ENCODE peak calls at places on chromosome 12, in four cellular contexts. G is K562, A is HL-60, W is GM12878. B is an unnamed sample.

GRCh38 chr12:29354954-29355353 is 26.0 kb downstream of the ERGIC2 start:
- DNase-seq in W (no peak), G (no peak), A (no peak), B (no peak)

GRCh38 chr12:118137148-118137678 is 1.3 kb downstream of the PEBP1 start:
- DNase-seq in A (no peak), G (no peak), W (no peak), B (no peak)

GRCh38 chr12:25771062-25771461 is 187.4 kb upstream of the RASSF8 start:
- DNase-seq in W (peak; percentile 19), A (no peak), G (no peak), B (no peak)

GRCh38 chr12:75706786-75707605 is 195.6 kb upstream of the KRR1 start:
- DNase-seq in A (no peak), G (peak; percentile 41), W (no peak), B (no peak)

GRCh38 chr12:6764011-6764828 is 1.9 kb upstream of the PTMS start:
- DNase-seq in A (no peak), W (peak; percentile 98), G (peak; percentile 87), B (peak; percentile 90)

GRCh38 chr12:57276935-57277563 is 26.1 kb upstream of the STAC3 start:
- DNase-seq in A (peak; percentile 10), W (no peak), G (peak; percentile 41), B (no peak)

GRCh38 chr12:32589165-32589891 is 89.8 kb upstream of the DNM1L start:
- DNase-seq in A (peak; percentile 77), G (no peak), W (no peak), B (no peak)

GRCh38 chr12:127760357-127760756 is 506.6 kb upstream of the TMEM132C start:
- DNase-seq in W (no peak), G (no peak), A (no peak), B (no peak)

GRCh38 chr12:6987956-6988573 is 17.4 kb downstream of the EMG1 start:
- DNase-seq in G (no peak), W (no peak), A (no peak), B (no peak)

GRCh38 chr12:59937148-59937547 is 341.3 kb downstream of the SLC16A7 start:
- DNase-seq in G (no peak), A (no peak), W (no peak), B (no peak)

GRCh38 chr12:6958609-6959375 is 7.6 kb downstream of the PTPN6 start:
- DNase-seq in W (no peak), A (peak; percentile 82), G (no peak), B (no peak)

GRCh38 chr12:6970096-6970527 is 352 bp downstream of the PHB2 start:
- DNase-seq in A (no peak), W (no peak), G (no peak), B (no peak)

GRCh38 chr12:83818888-83819287 is 1093.7 kb downstream of the SLC6A15 start:
- DNase-seq in A (no peak), W (no peak), G (no peak), B (no peak)

GRCh38 chr12:49920915-49921286 is 17.2 kb upstream of the FAIM2 start:
- DNase-seq in A (no peak), G (no peak), W (no peak), B (no peak)

GRCh38 chr12:8145754-8146415 is 10.9 kb upstream of the ZNF705A start:
- DNase-seq in W (no peak), A (no peak), G (no peak), B (no peak)

GRCh38 chr12:7060353-7060954 is at the start of gene C1S:
- DNase-seq in W (no peak), G (peak; percentile 29), A (no peak), B (no peak)

GRCh38 chr12:109131522-109132050 is 15.2 kb downstream of the ACACB start:
- DNase-seq in W (no peak), A (no peak), G (no peak), B (no peak)

GRCh38 chr12:6821674-6822433 is at the start of gene GPR162:
- DNase-seq in W (no peak), G (peak; percentile 79), A (no peak), B (no peak)

GRCh38 chr12:74337951-74338350 is 199.7 kb upstream of the ATXN7L3B start:
- DNase-seq in W (no peak), A (no peak), G (no peak), B (no peak)

GRCh38 chr12:78951746-78952532 is 87.4 kb downstream of the SYT1 start:
- DNase-seq in G (no peak), A (no peak), W (no peak), B (no peak)

GRCh38 chr12:25784669-25785068 is 173.8 kb upstream of the RASSF8 start:
- DNase-seq in W (no peak), A (no peak), G (no peak), B (no peak)

GRCh38 chr12:102596687-102597086 is 116.3 kb upstream of the IGF1 start:
- DNase-seq in G (no peak), W (no peak), A (no peak), B (no peak)

GRCh38 chr12:65879878-65880277 is 55.6 kb downstream of the HMGA2 start:
- DNase-seq in G (no peak), A (no peak), W (no peak), B (no peak)

GRCh38 chr12:83349907-83350611 is 663.4 kb downstream of the TMTC2 start:
- DNase-seq in A (no peak), G (no peak), W (no peak), B (no peak)

GRCh38 chr12:20214286-20214685 is 154.1 kb upstream of the PDE3A start:
- DNase-seq in A (no peak), W (no peak), G (no peak), B (no peak)

GRCh38 chr12:126055521-126055920 is 990.3 kb downstream of the AACS start:
- DNase-seq in A (no peak), W (no peak), G (no peak), B (no peak)

GRCh38 chr12:51519755-51520154 is 71.3 kb upstream of the SCN8A start:
- DNase-seq in W (no peak), G (no peak), A (no peak), B (peak; percentile 30)

GRCh38 chr12:46830731-46831334 is 5.0 kb upstream of the SLC38A4 start:
- DNase-seq in G (no peak), A (no peak), W (no peak), B (no peak)

GRCh38 chr12:78963439-78964222 is 99.1 kb downstream of the SYT1 start:
- DNase-seq in W (no peak), G (no peak), A (no peak), B (no peak)

GRCh38 chr12:54352891-54353874 is 11.1 kb downstream of the GPR84 start:
- DNase-seq in G (peak; percentile 55), W (no peak), A (no peak), B (no peak)

GRCh38 chr12:52496590-52497071 is 3.6 kb upstream of the KRT6A start:
- DNase-seq in A (no peak), G (no peak), W (no peak), B (no peak)

GRCh38 chr12:96077081-96077480 is 41.7 kb upstream of the LTA4H start:
- DNase-seq in W (no peak), A (no peak), G (no peak), B (no peak)

GRCh38 chr12:85782711-85783110 is 53.5 kb downstream of the RASSF9 start:
- DNase-seq in A (no peak), W (no peak), G (no peak), B (no peak)

GRCh38 chr12:56599797-56600196 is 30.3 kb downstream of the BAZ2A start:
- DNase-seq in G (no peak), W (no peak), A (no peak), B (no peak)

DNA sequence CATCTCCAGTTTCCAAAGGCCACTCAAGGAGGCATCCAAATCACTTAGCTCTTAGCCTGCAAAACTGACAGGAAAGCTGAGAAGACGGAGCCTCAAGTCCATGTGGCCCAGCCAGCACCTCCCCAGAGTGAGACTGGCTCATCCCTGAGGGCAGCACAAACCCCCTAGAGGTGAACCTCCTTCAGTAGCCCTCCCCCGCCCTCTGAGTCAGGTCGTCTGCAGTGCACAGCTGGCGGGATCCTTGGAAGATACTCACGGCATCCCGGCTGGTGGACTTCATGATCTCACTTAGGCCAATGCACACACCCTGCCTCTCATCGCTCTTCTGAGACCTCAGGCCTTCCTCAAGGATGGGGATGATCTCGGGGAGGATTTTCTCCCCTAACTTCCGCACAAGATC is 24.1 kb upstream of the RAB35 start:
- DNase-seq in W (no peak), G (no peak), A (no peak), B (no peak)
- TF ChIP-seq SPI1 in W (no peak), G (no peak), A (no peak), B (no peak)

DNA sequence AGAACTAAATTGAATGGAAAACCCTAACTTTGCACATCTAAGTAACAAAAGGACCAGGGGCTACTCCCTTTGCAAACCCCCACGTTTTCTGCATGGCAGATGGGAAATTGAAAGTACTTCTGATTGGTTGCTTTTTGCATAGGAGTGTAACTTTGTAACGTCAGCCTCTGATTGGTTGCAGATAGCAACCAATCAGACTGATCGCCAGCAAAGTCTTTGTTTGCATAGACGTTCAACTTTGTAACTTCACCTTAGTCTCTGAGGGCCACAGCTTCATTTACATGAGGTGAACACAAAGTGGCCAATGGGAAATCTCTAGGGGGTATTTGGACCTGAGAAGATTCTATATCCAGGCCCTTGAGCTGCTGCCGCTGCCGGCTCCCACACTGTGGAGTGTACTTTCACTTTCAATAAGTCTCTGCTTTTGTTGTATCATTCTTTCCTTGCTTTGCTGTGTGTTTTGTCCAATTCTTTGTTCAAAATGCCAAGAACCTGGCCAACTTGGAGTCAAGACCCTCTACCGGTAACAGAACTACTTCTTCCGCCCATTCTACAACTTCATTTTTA is 102.5 kb upstream of the PRICKLE1 start:
- DNase-seq in G (no peak), A (no peak), W (no peak), B (no peak)
- TF ChIP-seq SPI1 in G (no peak), A (no peak), W (no peak), B (no peak)

DNA sequence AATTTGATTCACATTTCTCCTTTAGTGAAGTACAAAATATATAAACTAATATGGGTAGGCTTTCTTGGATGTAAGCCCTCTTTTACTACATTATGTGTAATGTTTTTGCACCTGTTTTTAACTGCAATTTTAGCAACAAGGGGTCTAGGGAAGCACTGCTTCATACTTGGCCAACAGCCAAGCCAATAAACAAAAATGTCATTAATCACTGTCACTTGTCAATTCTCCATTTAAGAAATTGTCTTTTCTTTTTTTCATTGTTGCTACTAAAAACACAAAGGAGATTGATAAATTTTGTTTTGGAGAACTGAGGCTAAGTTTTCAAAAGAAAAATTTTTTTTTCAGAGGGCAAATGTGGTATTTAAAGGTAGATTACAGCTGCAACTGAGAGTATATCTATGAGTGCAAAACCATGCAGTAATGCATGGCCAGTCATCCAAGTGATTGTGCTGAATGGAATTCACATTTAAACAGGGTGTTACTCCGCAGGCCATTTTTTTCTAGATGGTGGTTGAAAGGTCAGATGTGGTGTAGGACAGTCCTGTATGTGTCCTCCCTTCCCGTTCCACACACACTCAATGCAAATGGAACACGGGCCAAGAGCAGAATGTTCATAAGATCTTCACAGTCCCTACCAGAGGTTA is 503.0 kb upstream of the LMO3 start:
- DNase-seq in G (no peak), A (no peak), W (no peak), B (no peak)
- TF ChIP-seq SPI1 in G (no peak), A (no peak), W (no peak), B (no peak)

DNA sequence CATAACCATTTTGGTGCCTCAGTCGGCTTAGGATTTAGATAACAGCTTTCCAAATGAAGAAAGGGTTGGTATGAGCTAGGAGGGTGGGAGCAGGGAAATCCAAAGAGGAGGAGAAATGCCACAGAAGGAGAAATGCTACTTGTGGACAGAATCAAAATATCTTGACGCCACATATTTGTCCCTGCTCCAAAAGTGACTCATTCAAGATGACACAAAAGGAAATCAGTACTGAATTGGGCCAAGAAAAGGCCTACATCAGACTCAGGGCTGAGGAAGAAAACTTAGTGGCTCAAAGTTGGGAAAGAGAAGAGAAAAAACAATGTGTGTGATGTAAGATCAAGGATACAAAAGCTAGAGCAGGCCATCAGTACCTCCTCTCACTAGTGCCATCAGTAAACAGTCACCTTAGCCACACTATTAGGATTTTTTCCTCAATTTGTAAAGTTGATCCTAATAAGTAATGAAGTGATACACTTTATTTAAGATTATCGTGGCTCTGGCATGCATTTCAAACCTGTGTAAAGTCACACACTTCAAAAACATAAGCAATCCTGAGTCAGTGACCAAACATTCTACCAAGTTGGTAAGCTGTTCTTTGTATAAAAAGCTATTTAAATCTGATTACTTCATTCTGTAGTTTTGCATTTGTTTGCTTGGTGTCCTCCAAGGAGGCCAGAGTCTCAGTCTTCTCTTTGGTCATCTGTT is 52.5 kb upstream of the VPS33A start:
- DNase-seq in A (no peak), W (no peak), G (no peak), B (no peak)
- TF ChIP-seq SPI1 in A (no peak), W (no peak), G (no peak), B (no peak)